ENCODE peak calls at places on chromosome 18, in four cellular contexts. S is skeletal muscle cell, I is NCI-H1436 treated with DMSO at 0.1 percent for 48 hours, B is posterior cingulate gyrus. J is an unnamed sample.

GRCh38 chr18:24039666-24040065 is 25.1 kb downstream of the TTC39C start:
- DNase-seq in S (no peak), I (no peak), B (no peak), J (no peak)

GRCh38 chr18:34598136-34598635 is 111.9 kb upstream of the DTNA start:
- DNase-seq in S (no peak), I (no peak), B (no peak), J (no peak)

GRCh38 chr18:70113511-70113910 is 92.0 kb downstream of the RTTN start:
- DNase-seq in S (no peak), I (no peak), B (no peak), J (no peak)

GRCh38 chr18:36086186-36086585 is 18.8 kb upstream of the RPRD1A start:
- DNase-seq in S (no peak), I (no peak), B (no peak), J (no peak)

GRCh38 chr18:77711096-77711495 is 461.4 kb downstream of the GALR1 start:
- DNase-seq in S (no peak), I (no peak), B (no peak), J (no peak)

GRCh38 chr18:5892772-5893431 is 2.4 kb downstream of the TMEM200C start:
- DNase-seq in S (no peak), I (no peak), B (no peak), J (no peak)

GRCh38 chr18:50559750-50560680 is at the start of gene MAPK4:
- DNase-seq in S (no peak), I (no peak), B (peak), J (peak)

GRCh38 chr18:5122270-5122669 is 74.8 kb downstream of the AKAIN1 start:
- DNase-seq in S (no peak), I (no peak), B (no peak), J (no peak)

GRCh38 chr18:48161201-48161910 is 230.9 kb upstream of the SMAD2 start:
- DNase-seq in S (peak), I (no peak), B (peak), J (peak)

GRCh38 chr18:60372598-60372997 is at the start of gene MC4R:
- DNase-seq in S (peak), I (peak), B (peak), J (peak)

J was measured in Ammon's horn.